ENCODE peak calls at places on chromosomes 13 and 19, in nine cellular contexts. L is heart left ventricle; I is CD8-positive, alpha-beta memory T cell; E is neuronal stem cell; A is lower lobe of right lung; T is suprapubic skin; W is body of pancreas; K is mucosa of descending colon; Q is T-helper 17 cell. V is an unnamed sample. For H3K9me3, the result is how much of the 10 kb centered on the place peaks cover.

GRCh38 chr19:3403489-3404323 is 37.3 kb downstream of the NFIC start:
- DNase-seq in Q (no peak), W (peak), L (peak), E (no peak), A (peak), T (peak), K (peak), I (no peak), V (peak)

GRCh38 chr13:79870766-79871165 is 389.8 kb downstream of the NDFIP2 start:
- DNase-seq in A (no peak), W (no peak), E (no peak), Q (no peak), L (no peak), K (no peak), I (no peak), T (no peak), V (no peak)

GRCh38 chr13:19178901-19179593 is 2.6 kb downstream of the TUBA3C start:
- DNase-seq in Q (no peak), T (peak), W (peak), E (no peak), A (no peak), I (no peak), K (no peak), L (no peak), V (no peak)

GRCh38 chr13:92265408-92265807 is 867.0 kb downstream of the GPC5 start:
- DNase-seq in E (no peak), T (no peak), L (no peak), K (no peak), A (no peak), Q (no peak), W (no peak), I (no peak), V (no peak)

GRCh38 chr19:12580180-12580694 is 29.0 kb upstream of the ZNF564 start:
- DNase-seq in L (no peak), E (no peak), W (no peak), I (no peak), T (no peak), K (no peak), Q (no peak), A (no peak), V (no peak)

GRCh38 chr19:2475018-2475701 is 767 bp upstream of the GADD45B start:
- DNase-seq in L (peak), E (no peak), Q (peak), I (peak), A (peak), W (peak), T (peak), K (peak), V (no peak)

GRCh38 chr13:33270906-33271538 is 14.5 kb downstream of the STARD13 start:
- DNase-seq in K (no peak), W (no peak), A (no peak), E (no peak), L (no peak), I (no peak), T (no peak), Q (no peak), V (no peak)

GRCh38 chr13:22369840-22370239 is 699.0 kb downstream of the FGF9 start:
- DNase-seq in A (no peak), L (no peak), K (no peak), W (no peak), I (no peak), E (no peak), T (no peak), Q (no peak), V (no peak)

DNA sequence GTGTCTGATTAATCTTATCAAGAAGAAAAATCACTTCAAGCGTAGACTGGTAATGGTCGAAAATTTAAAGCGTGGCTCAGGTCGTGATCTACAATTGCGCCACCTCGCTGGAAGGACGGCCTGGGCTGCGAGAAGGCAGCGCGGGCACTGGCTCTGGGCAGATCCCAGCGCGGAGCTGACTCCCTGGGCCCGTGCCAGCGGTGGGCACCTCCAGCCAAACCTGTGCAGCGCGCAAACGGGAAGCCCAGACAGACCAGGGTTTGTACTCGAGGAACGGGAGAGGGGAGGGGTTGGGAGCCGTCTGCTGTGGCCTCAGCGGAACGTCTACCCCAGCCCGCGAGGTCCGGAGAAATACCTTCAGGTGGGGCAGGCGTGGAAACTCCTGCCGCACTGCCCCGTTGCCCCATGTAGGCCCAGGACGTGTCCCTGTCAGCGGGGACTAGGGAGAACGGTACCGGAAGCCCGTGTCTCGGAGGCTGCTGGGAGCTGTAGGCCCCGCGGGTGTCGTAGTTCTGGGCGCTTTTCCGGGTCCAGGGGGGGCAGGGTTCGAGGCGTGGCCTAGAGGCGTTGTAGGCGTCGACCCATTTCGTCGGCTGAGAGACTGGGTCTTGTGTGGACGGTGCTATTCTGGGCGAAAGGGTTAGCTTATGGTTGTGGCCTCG is 21.1 kb downstream of the ZNF274 start:
- DNase-seq in W (no peak), Q (no peak), L (no peak), K (no peak), A (no peak), E (no peak), I (no peak), T (no peak), V (no peak)
- H3K9me3 ChIP-seq in W (half or more), Q (half or more), L (half or more), K (half or more), A (half or more), E (half or more), I (half or more), T (half or more), V (half or more)

GRCh38 chr19:58183822-58184215 is 958 bp downstream of the ZNF274 start:
- DNase-seq in T (no peak), W (no peak), I (no peak), K (no peak), Q (no peak), L (no peak), E (no peak), A (no peak), V (no peak)
- H3K9me3 ChIP-seq in T (half or more), W (half or more), I (under half), K (half or more), Q (half or more), L (half or more), E (half or more), A (half or more), V (under half)

DNA sequence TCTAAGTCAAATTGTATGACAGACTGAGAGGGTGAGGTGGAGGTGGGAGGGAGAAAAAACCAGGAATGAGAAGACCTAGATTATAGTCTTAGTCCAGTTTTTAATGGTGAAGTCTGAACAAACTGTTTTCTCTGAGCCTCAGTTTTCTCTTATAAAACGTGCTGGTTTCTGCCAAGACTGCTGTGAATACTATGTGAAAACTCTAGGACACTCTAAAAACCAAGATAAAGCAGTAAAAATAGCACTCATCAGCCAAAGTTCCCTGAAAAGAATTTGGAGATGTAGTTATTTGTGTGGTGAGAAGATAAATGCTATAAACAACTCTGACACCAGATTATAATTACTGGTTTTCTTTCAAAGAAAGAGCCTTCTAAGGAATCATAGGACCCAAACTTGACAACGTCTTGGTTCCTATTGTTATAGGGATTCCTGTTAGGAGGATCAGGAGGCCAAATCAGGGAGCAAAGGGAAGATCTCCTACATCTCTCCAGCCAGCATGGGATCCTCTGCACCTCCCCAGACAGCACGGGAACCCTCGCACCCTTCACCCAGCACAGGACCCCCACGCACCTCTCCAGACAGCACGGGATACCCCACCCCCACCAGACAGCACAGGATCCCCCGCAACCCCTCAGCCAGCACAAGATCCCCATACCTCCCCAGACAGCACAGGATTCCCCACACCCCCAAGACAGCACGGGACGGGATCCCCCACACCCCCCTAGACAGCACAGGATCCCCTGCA is 130.2 kb downstream of the MIPEP start:
- DNase-seq in K (no peak), A (no peak), E (no peak), L (no peak), I (no peak), Q (no peak), W (no peak), T (no peak), V (no peak)
- H3K9me3 ChIP-seq in K (under half), A (under half), E (under half), L (under half), I (under half), Q (under half), W (under half), T (under half), V (under half)

GRCh38 chr19:40056505-40056904 is 474 bp upstream of the ZNF780B start:
- DNase-seq in K (no peak), A (no peak), L (no peak), E (no peak), W (no peak), T (no peak), Q (no peak), I (no peak), V (no peak)
- H3K9me3 ChIP-seq in K (under half), A (under half), L (under half), E (half or more), W (under half), T (under half), Q (under half), I (under half), V (under half)

DNA sequence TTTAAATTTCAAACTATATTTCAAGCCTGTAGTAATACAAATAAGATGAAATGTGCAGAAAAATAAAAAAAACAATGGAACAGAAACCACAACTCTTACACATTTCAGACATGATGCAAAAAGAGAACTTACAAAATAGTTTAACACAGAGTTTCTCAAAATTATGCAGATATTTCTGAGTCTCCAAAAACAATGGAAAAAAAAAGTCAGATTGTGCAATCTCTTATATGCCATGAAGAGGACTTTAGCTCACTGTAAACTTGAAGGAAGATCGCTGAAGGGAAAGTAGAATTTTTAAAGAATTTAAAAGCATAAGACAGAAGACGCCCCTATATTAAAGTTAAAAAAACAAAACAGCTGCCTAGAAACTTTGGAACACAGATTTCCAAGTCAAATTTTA is 20.4 kb downstream of the ZNF708 start:
- DNase-seq in K (no peak), A (no peak), T (no peak), I (no peak), E (no peak), L (no peak), W (no peak), Q (no peak), V (no peak)
- H3K9me3 ChIP-seq in K (under half), A (under half), T (under half), I (under half), E (under half), L (under half), W (under half), Q (under half), V (under half)

GRCh38 chr13:73940098-73940497 is 194.1 kb downstream of the KLF12 start:
- DNase-seq in E (no peak), W (no peak), L (no peak), T (no peak), I (no peak), K (no peak), A (no peak), Q (no peak), V (no peak)
- H3K9me3 ChIP-seq in E (under half), W (under half), L (under half), T (under half), I (under half), K (under half), A (under half), Q (under half), V (under half)

DNA sequence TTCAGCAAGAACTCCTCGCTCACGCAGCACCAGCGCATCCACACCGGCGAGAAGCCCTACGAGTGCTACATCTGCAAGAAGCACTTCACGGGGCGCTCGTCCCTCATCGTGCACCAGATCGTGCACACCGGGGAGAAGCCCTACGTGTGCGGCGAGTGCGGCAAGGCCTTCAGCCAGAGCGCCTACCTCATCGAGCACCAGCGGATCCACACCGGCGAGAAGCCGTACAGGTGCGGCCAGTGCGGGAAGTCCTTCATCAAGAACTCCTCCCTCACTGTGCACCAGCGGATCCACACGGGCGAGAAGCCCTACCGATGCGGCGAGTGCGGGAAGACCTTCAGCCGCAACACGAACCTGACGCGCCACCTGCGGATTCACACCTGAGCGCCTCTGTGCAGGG is 20.6 kb upstream of the SMIM17 start:
- DNase-seq in E (no peak), W (no peak), T (no peak), K (no peak), Q (no peak), A (no peak), L (no peak), I (no peak), V (no peak)
- H3K9me3 ChIP-seq in E (half or more), W (under half), T (under half), K (half or more), Q (under half), A (half or more), L (under half), I (under half), V (half or more)

V was measured in tibial nerve.